ENCODE peak calls at places on chromosome 11, in eight cellular contexts. K is colonic mucosa, W is IMR-90, H is thoracic aorta, B is H9, L is right lobe of liver, D is HepG2, U is tibial nerve. P is an unnamed sample. For H3K9me3, the result is how much of the 10 kb centered on the place peaks cover.

GRCh38 chr11:82732734-82733443 is 775 bp downstream of the FAM181B start:
- DNase-seq in K (no peak), W (no peak), H (no peak), B (peak), L (peak), D (no peak), U (no peak), P (no peak)

GRCh38 chr11:7098235-7098832 is 9.5 kb downstream of the RBMXL2 start:
- DNase-seq in K (no peak), W (peak), H (no peak), B (no peak), L (no peak), D (peak), U (peak), P (no peak)

GRCh38 chr11:43943931-43944751 is 1.7 kb downstream of the C11orf96 start:
- DNase-seq in K (no peak), W (peak), H (no peak), B (no peak), L (peak), D (no peak), U (no peak), P (no peak)

GRCh38 chr11:128708660-128709059 is 14.8 kb downstream of the FLI1 start:
- DNase-seq in K (no peak), W (no peak), H (no peak), B (no peak), L (no peak), D (no peak), U (no peak), P (no peak)

GRCh38 chr11:125519865-125520834 is 24.1 kb upstream of the FEZ1 start:
- DNase-seq in K (no peak), W (no peak), H (no peak), B (no peak), L (no peak), D (no peak), U (no peak), P (no peak)

GRCh38 chr11:12867531-12867930 is 141.6 kb upstream of the RASSF10 start:
- DNase-seq in K (no peak), W (no peak), H (no peak), B (no peak), L (no peak), D (no peak), U (no peak), P (no peak)

GRCh38 chr11:83573097-83573496 is 286.9 kb upstream of the CCDC90B start:
- DNase-seq in K (no peak), W (peak), H (no peak), B (no peak), L (no peak), D (no peak), U (no peak), P (no peak)

GRCh38 chr11:83292709-83293435 is 6.7 kb upstream of the CCDC90B start:
- DNase-seq in K (peak), W (peak), H (no peak), B (peak), L (no peak), D (peak), U (peak), P (no peak)

GRCh38 chr11:66188580-66188979 is 79.9 kb upstream of the RAB1B start:
- DNase-seq in K (no peak), W (peak), H (no peak), B (no peak), L (no peak), D (no peak), U (no peak), P (no peak)

GRCh38 chr11:29153078-29153477 is 863.8 kb downstream of the KCNA4 start:
- DNase-seq in K (no peak), W (no peak), H (no peak), B (no peak), L (no peak), D (no peak), U (no peak), P (no peak)

GRCh38 chr11:45665206-45665932 is at the start of gene CHST1:
- DNase-seq in K (peak), W (no peak), H (no peak), B (peak), L (peak), D (no peak), U (no peak), P (peak)

GRCh38 chr11:3000032-3000961 is 8.2 kb upstream of the NAP1L4 start:
- DNase-seq in K (no peak), W (peak), H (no peak), B (no peak), L (peak), D (no peak), U (no peak), P (peak)

GRCh38 chr11:108596701-108597100 is 3.1 kb upstream of the EXPH5 start:
- DNase-seq in K (no peak), W (no peak), H (no peak), B (no peak), L (no peak), D (no peak), U (no peak), P (no peak)

GRCh38 chr11:3807856-3808845 is at the start of gene PGAP2:
- DNase-seq in K (peak), W (peak), H (no peak), B (peak), L (peak), D (peak), U (peak), P (no peak)

GRCh38 chr11:73141031-73141308 is 1.1 kb downstream of the FCHSD2 start:
- DNase-seq in K (peak), W (no peak), H (no peak), B (no peak), L (peak), D (no peak), U (no peak), P (no peak)

GRCh38 chr11:6438979-6439571 is 1.7 kb downstream of the HPX start:
- DNase-seq in K (peak), W (peak), H (no peak), B (peak), L (peak), D (peak), U (peak), P (peak)

GRCh38 chr11:34448223-34448994 is 9.7 kb downstream of the CAT start:
- DNase-seq in K (no peak), W (no peak), H (no peak), B (no peak), L (no peak), D (no peak), U (no peak), P (no peak)
- H3K27ac ChIP-seq in K (no peak), W (no peak), H (no peak), B (no peak), L (no peak), D (no peak), U (no peak), P (peak)

DNA sequence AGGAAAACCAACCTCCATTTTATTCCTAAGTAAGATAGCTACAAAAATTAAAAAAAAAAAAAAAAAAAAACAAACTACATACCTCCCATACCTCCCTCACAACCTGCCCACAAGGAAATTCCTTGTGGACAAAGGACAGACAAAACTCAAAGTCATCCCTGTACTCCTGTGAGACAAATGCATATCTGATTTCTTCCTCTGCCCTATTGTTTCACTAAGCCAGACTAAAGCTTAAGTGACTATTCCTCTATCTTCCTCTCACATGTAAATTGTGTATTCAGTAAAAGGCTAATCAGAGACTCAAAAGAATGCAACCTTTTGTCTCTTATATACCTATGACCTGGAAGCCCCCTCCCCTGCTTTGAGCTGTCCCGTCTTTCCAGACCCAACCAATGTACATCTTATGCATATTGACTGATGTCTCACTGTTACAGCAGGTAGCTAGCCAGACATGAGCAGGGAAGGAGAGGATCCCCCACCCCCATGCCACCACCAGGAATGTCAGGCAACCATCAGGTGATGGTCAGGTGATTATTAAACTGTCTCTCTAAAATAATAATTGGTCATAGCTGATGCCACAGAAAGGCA is 289.4 kb downstream of the SBF2 start:
- DNase-seq in K (no peak), W (no peak), H (no peak), B (no peak), L (no peak), D (no peak), U (no peak), P (no peak)
- H3K9me3 ChIP-seq in K (under half), W (under half), H (under half), B (under half), L (under half), D (under half), U (under half), P (under half)

GRCh38 chr11:1502168-1502955 is 15.8 kb upstream of the MOB2 start:
- DNase-seq in K (no peak), W (no peak), H (no peak), B (no peak), L (peak), D (no peak), U (no peak), P (no peak)
- H3K27ac ChIP-seq in K (no peak), W (no peak), H (no peak), B (no peak), L (no peak), D (no peak), U (no peak), P (no peak)

GRCh38 chr11:117146521-117146920 is 2.4 kb downstream of the PAFAH1B2 start:
- DNase-seq in K (no peak), W (peak), H (no peak), B (no peak), L (no peak), D (no peak), U (no peak), P (no peak)
- H3K9me3 ChIP-seq in K (under half), W (under half), H (under half), B (under half), L (under half), D (under half), U (under half), P (under half)

GRCh38 chr11:112280268-112281126 is 19.8 kb upstream of the PLET1 start:
- DNase-seq in K (peak), W (peak), H (no peak), B (peak), L (peak), D (peak), U (peak), P (peak)
- H3K27ac ChIP-seq in K (no peak), W (no peak), H (peak), B (no peak), L (no peak), D (no peak), U (no peak), P (peak)

GRCh38 chr11:114614127-114614720 is 18.6 kb upstream of the NXPE4 start:
- DNase-seq in K (peak), W (no peak), H (no peak), B (no peak), L (no peak), D (no peak), U (no peak), P (no peak)
- H3K9me3 ChIP-seq in K (under half), W (under half), H (under half), B (under half), L (under half), D (half or more), U (under half), P (under half)